ENCODE peak calls at places on chromosomes 16 and 17, in nine cellular contexts. F is neural progenitor cell, O is esophagus muscularis mucosa, A is endodermal cell, H is tibial nerve, N is left ventricle myocardium inferior, U is psoas muscle, Y is left lung, J is MM.1S. L is an unnamed sample.

GRCh38 chr16:50694206-50694605 is 800 bp downstream of the NOD2 start:
- DNase-seq in F (no peak), O (no peak), A (peak; percentile 21), H (no peak), N (no peak), U (no peak), Y (no peak), J (no peak), L (no peak)

GRCh38 chr17:81422776-81423697 is 27.8 kb downstream of the BAHCC1 start:
- DNase-seq in F (peak; percentile 66), O (no peak), A (peak; percentile 93), H (peak; percentile 65), N (peak; percentile 70), U (peak; percentile 86), Y (peak; percentile 77), J (no peak), L (peak; percentile 91)

GRCh38 chr16:81593481-81593880 is 148.9 kb downstream of the CMIP start:
- DNase-seq in F (no peak), O (no peak), A (no peak), H (no peak), N (no peak), U (no peak), Y (no peak), J (no peak), L (no peak)

GRCh38 chr17:31418773-31419350 is 27.4 kb downstream of the RAB11FIP4 start:
- DNase-seq in F (no peak), O (no peak), A (no peak), H (no peak), N (no peak), U (no peak), Y (no peak), J (no peak), L (no peak)

GRCh38 chr17:80716986-80717385 is 172.3 kb downstream of the RPTOR start:
- DNase-seq in F (no peak), O (no peak), A (no peak), H (no peak), N (no peak), U (no peak), Y (no peak), J (no peak), L (no peak)

GRCh38 chr17:8120520-8121443 is 2.5 kb upstream of the ALOXE3 start:
- DNase-seq in F (peak; percentile 87), O (no peak), A (peak; percentile 100), H (peak; percentile 41), N (no peak), U (peak; percentile 80), Y (peak; percentile 77), J (peak; percentile 89), L (peak; percentile 80)

GRCh38 chr16:66524601-66525164 is 25.2 kb downstream of the TK2 start:
- DNase-seq in F (no peak), O (no peak), A (peak; percentile 54), H (no peak), N (peak; percentile 31), U (no peak), Y (peak; percentile 77), J (peak; percentile 90), L (peak; percentile 66)

GRCh38 chr16:3020604-3021448 is 658 bp downstream of the TNFRSF12A start:
- DNase-seq in F (peak; percentile 74), O (peak; percentile 94), A (peak; percentile 98), H (peak; percentile 33), N (peak; percentile 75), U (peak; percentile 96), Y (peak; percentile 84), J (peak; percentile 11), L (peak; percentile 92)

GRCh38 chr17:63974594-63975192 is 2.0 kb upstream of the SCN4A start:
- DNase-seq in F (no peak), O (no peak), A (peak; percentile 77), H (no peak), N (no peak), U (peak; percentile 81), Y (no peak), J (no peak), L (peak; percentile 43)

GRCh38 chr16:48607056-48607825 is 2.7 kb downstream of the N4BP1 start:
- DNase-seq in F (peak; percentile 54), O (no peak), A (peak; percentile 60), H (no peak), N (no peak), U (no peak), Y (peak; percentile 70), J (no peak), L (no peak)

GRCh38 chr16:30740364-30741251 is 7.6 kb upstream of the PHKG2 start:
- DNase-seq in F (no peak), O (peak; percentile 95), A (peak; percentile 91), H (peak; percentile 88), N (peak; percentile 86), U (peak; percentile 91), Y (peak; percentile 89), J (no peak), L (peak; percentile 91)

GRCh38 chr16:23324727-23325126 is 22.6 kb downstream of the SCNN1B start:
- DNase-seq in F (no peak), O (no peak), A (no peak), H (peak; percentile 9), N (peak; percentile 36), U (no peak), Y (peak; percentile 81), J (no peak), L (peak; percentile 62)

DNA sequence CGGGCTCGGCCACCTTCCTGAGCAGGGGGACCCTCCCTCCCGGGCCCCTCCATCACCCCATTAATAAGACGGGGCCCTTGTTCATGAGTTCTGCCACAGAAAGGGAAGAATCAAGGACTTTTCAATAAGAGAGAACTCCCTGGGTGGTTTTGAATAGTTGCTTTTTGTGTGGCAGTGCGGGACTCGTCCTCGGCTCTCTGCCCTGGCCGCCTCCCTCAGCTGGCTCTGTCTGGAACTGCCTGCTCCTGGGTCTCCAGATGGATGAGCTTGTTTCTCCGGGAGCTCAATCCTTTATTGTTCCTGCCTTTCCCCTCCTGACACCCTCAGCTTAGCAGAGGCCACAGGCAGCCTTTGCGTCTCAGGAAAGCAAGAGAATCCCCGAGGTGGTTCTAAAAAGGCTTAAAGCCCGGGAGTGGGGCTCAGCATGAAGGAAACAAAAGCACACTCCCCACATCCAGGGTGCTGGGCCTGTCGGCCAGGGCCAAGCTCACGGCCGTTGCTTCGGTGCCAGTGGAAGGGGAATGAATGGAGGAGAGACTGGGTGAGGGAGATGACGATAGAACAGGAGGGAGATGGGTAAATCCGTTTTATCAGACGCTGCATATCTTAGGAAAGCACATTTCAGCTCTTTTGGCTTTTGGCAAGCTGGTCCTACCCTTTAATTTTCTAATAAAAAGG is 60.2 kb downstream of the RAI1 start:
- DNase-seq in F (peak; percentile 91), O (no peak), A (peak; percentile 91), H (no peak), N (no peak), U (no peak), Y (no peak), J (no peak), L (peak; percentile 71)
- H3K4me3 ChIP-seq in F (peak overlapping the region; percentile 43), O (no peak overlapping the region), A (no peak overlapping the region), H (no peak overlapping the region), N (no peak overlapping the region), U (no peak overlapping the region), Y (no peak overlapping the region), J (no peak overlapping the region), L (no peak overlapping the region)

GRCh38 chr17:78344666-78345065 is 15.2 kb downstream of the SOCS3 start:
- DNase-seq in F (no peak), O (no peak), A (no peak), H (no peak), N (no peak), U (no peak), Y (no peak), J (no peak), L (no peak)
- H3K4me1 ChIP-seq in F (peaks cover 14% of the 10 kb centered on the region), O (peaks cover 68% of the 10 kb centered on the region), A (peaks cover 4% of the 10 kb centered on the region), H (peaks cover 63% of the 10 kb centered on the region), N (peaks cover 56% of the 10 kb centered on the region), U (peaks cover 63% of the 10 kb centered on the region), Y (peaks cover 33% of the 10 kb centered on the region), J (peaks cover 36% of the 10 kb centered on the region), L (peaks cover 21% of the 10 kb centered on the region)

GRCh38 chr17:77404812-77405581 is 264.2 kb downstream of the SEC14L1 start:
- DNase-seq in F (no peak), O (no peak), A (no peak), H (no peak), N (peak; percentile 57), U (peak; percentile 77), Y (peak; percentile 75), J (no peak), L (peak; percentile 65)
- H3K4me3 ChIP-seq in F (no peak overlapping the region), O (no peak overlapping the region), A (no peak overlapping the region), H (no peak overlapping the region), N (peak overlapping the region; percentile 34), U (no peak overlapping the region), Y (no peak overlapping the region), J (no peak overlapping the region), L (no peak overlapping the region)

GRCh38 chr17:61403846-61404701 is 4.4 kb downstream of the TBX2 start:
- DNase-seq in F (peak; percentile 59), O (no peak), A (peak; percentile 80), H (no peak), N (no peak), U (peak; percentile 51), Y (peak; percentile 31), J (no peak), L (peak; percentile 64)

GRCh38 chr17:61402978-61403845 is 3.6 kb downstream of the TBX2 start:
- DNase-seq in F (peak; percentile 67), O (no peak), A (peak; percentile 81), H (no peak), N (no peak), U (peak; percentile 54), Y (no peak), J (no peak), L (no peak)

GRCh38 chr17:61405047-61405685 is 5.5 kb downstream of the TBX2 start:
- DNase-seq in F (peak; percentile 87), O (no peak), A (peak; percentile 85), H (no peak), N (no peak), U (peak; percentile 41), Y (peak; percentile 25), J (no peak), L (peak; percentile 64)

GRCh38 chr17:61405686-61406542 is 6.3 kb downstream of the TBX2 start:
- DNase-seq in F (no peak), O (no peak), A (peak; percentile 61), H (no peak), N (peak; percentile 13), U (no peak), Y (peak; percentile 30), J (no peak), L (peak; percentile 51)

DNA sequence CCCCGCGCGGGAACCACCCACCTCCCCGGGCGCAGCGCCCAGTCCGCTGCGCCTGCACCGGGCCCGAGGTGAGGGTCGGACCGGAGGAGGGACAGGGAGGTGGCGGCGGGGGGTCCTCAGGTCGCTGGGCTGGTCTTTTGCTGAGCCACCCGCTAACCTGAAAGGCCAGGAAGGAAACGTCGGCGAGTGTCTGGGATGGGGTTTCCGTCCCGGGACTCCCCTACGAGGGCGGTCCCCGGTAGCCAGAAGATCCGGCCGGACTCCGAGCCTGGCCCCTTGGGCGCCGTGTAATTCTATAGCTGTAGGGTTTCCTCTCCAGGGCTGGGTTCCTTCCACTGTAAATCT is 5.0 kb downstream of the TBX2 start:
- DNase-seq in F (no peak), O (no peak), A (peak; percentile 79), H (no peak), N (no peak), U (no peak), Y (no peak), J (no peak), L (no peak)
- H3K4me1 ChIP-seq in F (peaks cover 13% of the 10 kb centered on the region), O (peaks cover 89% of the 10 kb centered on the region), A (no peaks in the 10 kb centered on the region), H (peaks cover 78% of the 10 kb centered on the region), N (peaks cover 57% of the 10 kb centered on the region), U (peaks cover 31% of the 10 kb centered on the region), Y (peaks cover 5% of the 10 kb centered on the region), J (no peaks in the 10 kb centered on the region), L (no peaks in the 10 kb centered on the region)

GRCh38 chr16:11252482-11252931 is 3.5 kb downstream of the SOCS1 start:
- DNase-seq in F (no peak), O (no peak), A (no peak), H (no peak), N (no peak), U (no peak), Y (no peak), J (no peak), L (no peak)
- H3K4me3 ChIP-seq in F (no peak overlapping the region), O (peak overlapping the region; percentile 74), A (no peak overlapping the region), H (no peak overlapping the region), N (no peak overlapping the region), U (no peak overlapping the region), Y (no peak overlapping the region), J (no peak overlapping the region), L (no peak overlapping the region)